ENCODE peak calls at places on chromosomes 13 and 19, in six cellular contexts. One of them, this sample, is unnamed.

GRCh38 chr19:49920624-49921363 is 8.2 kb upstream of the ATF5 start:
- DNase-seq in breast epithelium: no peak
- DNase-seq in Peyer's patch: no peak
- DNase-seq in upper lobe of right lung: no peak
- DNase-seq in CD8-positive, alpha-beta T cell: no peak
- DNase-seq in psoas muscle: peak; percentile 50
- DNase-seq in this sample: peak; percentile 38

GRCh38 chr19:1221141-1221903 is 15.7 kb downstream of the STK11 start:
- DNase-seq in breast epithelium: no peak
- DNase-seq in Peyer's patch: no peak
- DNase-seq in upper lobe of right lung: no peak
- DNase-seq in CD8-positive, alpha-beta T cell: no peak
- DNase-seq in psoas muscle: peak; percentile 94
- DNase-seq in this sample: no peak

GRCh38 chr19:29479941-29480340 is 45.9 kb upstream of the VSTM2B start:
- DNase-seq in breast epithelium: no peak
- DNase-seq in Peyer's patch: no peak
- DNase-seq in upper lobe of right lung: no peak
- DNase-seq in CD8-positive, alpha-beta T cell: no peak
- DNase-seq in psoas muscle: no peak
- DNase-seq in this sample: no peak

GRCh38 chr13:31945202-31945978 is 86.2 kb upstream of the FRY start:
- DNase-seq in breast epithelium: peak; percentile 71
- DNase-seq in Peyer's patch: no peak
- DNase-seq in upper lobe of right lung: peak; percentile 83
- DNase-seq in CD8-positive, alpha-beta T cell: no peak
- DNase-seq in psoas muscle: peak; percentile 84
- DNase-seq in this sample: peak; percentile 31

GRCh38 chr13:112142401-112142930 is 75.5 kb downstream of the SOX1 start:
- DNase-seq in breast epithelium: peak; percentile 6
- DNase-seq in Peyer's patch: no peak
- DNase-seq in upper lobe of right lung: peak; percentile 27
- DNase-seq in CD8-positive, alpha-beta T cell: no peak
- DNase-seq in psoas muscle: no peak
- DNase-seq in this sample: no peak

GRCh38 chr13:45564108-45564507 is 51.4 kb downstream of the ERICH6B start:
- DNase-seq in breast epithelium: no peak
- DNase-seq in Peyer's patch: no peak
- DNase-seq in upper lobe of right lung: no peak
- DNase-seq in CD8-positive, alpha-beta T cell: no peak
- DNase-seq in psoas muscle: no peak
- DNase-seq in this sample: no peak

GRCh38 chr13:111920306-111920931 is 146.5 kb upstream of the SOX1 start:
- DNase-seq in breast epithelium: no peak
- DNase-seq in Peyer's patch: no peak
- DNase-seq in upper lobe of right lung: peak; percentile 55
- DNase-seq in CD8-positive, alpha-beta T cell: no peak
- DNase-seq in psoas muscle: no peak
- DNase-seq in this sample: no peak

GRCh38 chr13:96781141-96781540 is 213.1 kb downstream of the OXGR1 start:
- DNase-seq in breast epithelium: no peak
- DNase-seq in Peyer's patch: no peak
- DNase-seq in upper lobe of right lung: no peak
- DNase-seq in CD8-positive, alpha-beta T cell: no peak
- DNase-seq in psoas muscle: no peak
- DNase-seq in this sample: no peak

GRCh38 chr19:48480151-48480475 is 10.9 kb downstream of the CYTH2 start:
- DNase-seq in breast epithelium: no peak
- DNase-seq in Peyer's patch: peak; percentile 43
- DNase-seq in upper lobe of right lung: peak; percentile 77
- DNase-seq in CD8-positive, alpha-beta T cell: peak; percentile 47
- DNase-seq in psoas muscle: peak; percentile 86
- DNase-seq in this sample: peak; percentile 52

GRCh38 chr19:52665047-52665446 is 26.9 kb upstream of the ZNF83 start:
- DNase-seq in breast epithelium: no peak
- DNase-seq in Peyer's patch: no peak
- DNase-seq in upper lobe of right lung: no peak
- DNase-seq in CD8-positive, alpha-beta T cell: no peak
- DNase-seq in psoas muscle: no peak
- DNase-seq in this sample: no peak

GRCh38 chr19:41328157-41328817 is 18.3 kb downstream of the CCDC97 start:
- DNase-seq in breast epithelium: no peak
- DNase-seq in Peyer's patch: peak; percentile 65
- DNase-seq in upper lobe of right lung: no peak
- DNase-seq in CD8-positive, alpha-beta T cell: no peak
- DNase-seq in psoas muscle: no peak
- DNase-seq in this sample: peak; percentile 73

GRCh38 chr19:45547211-45547770 is 37.3 kb downstream of the OPA3 start:
- DNase-seq in breast epithelium: no peak
- DNase-seq in Peyer's patch: no peak
- DNase-seq in upper lobe of right lung: no peak
- DNase-seq in CD8-positive, alpha-beta T cell: no peak
- DNase-seq in psoas muscle: no peak
- DNase-seq in this sample: no peak

GRCh38 chr13:21326155-21327030 is 132.7 kb downstream of the ZDHHC20 start:
- DNase-seq in breast epithelium: no peak
- DNase-seq in Peyer's patch: peak; percentile 36
- DNase-seq in upper lobe of right lung: peak; percentile 67
- DNase-seq in CD8-positive, alpha-beta T cell: peak; percentile 20
- DNase-seq in psoas muscle: no peak
- DNase-seq in this sample: peak; percentile 15

GRCh38 chr13:74000906-74001305 is 133.3 kb downstream of the KLF12 start:
- DNase-seq in breast epithelium: no peak
- DNase-seq in Peyer's patch: no peak
- DNase-seq in upper lobe of right lung: no peak
- DNase-seq in CD8-positive, alpha-beta T cell: no peak
- DNase-seq in psoas muscle: no peak
- DNase-seq in this sample: no peak
- H3K4me1 ChIP-seq in breast epithelium: peaks cover 4% of the 10 kb centered on the region
- H3K4me1 ChIP-seq in Peyer's patch: no peaks in the 10 kb centered on the region
- H3K4me1 ChIP-seq in upper lobe of right lung: no peaks in the 10 kb centered on the region
- H3K4me1 ChIP-seq in CD8-positive, alpha-beta T cell: peaks cover 20% of the 10 kb centered on the region
- H3K4me1 ChIP-seq in psoas muscle: peaks cover 29% of the 10 kb centered on the region
- H3K4me1 ChIP-seq in this sample: no peaks in the 10 kb centered on the region

DNA sequence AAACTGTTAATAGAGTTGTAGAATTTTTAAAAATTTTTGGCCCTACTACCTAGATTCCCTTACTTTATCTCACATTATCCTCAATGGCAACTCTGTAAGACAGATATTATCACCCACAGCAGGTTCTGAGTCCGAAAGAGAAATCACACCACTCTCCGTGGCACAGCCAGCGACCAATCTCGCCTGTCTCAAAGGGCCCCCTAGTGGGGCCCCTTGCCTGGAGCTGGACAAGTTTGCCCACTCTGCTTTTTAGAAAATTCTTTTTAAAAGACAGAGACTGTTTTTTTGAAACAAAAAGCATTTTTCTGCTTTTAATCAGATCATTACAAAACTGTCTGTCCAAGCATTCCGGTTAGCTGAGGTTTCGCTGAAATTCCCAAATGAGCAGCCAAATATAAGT is 21.7 kb downstream of the PHF11 start:
- DNase-seq in breast epithelium: no peak
- DNase-seq in Peyer's patch: no peak
- DNase-seq in upper lobe of right lung: no peak
- DNase-seq in CD8-positive, alpha-beta T cell: peak; percentile 17
- DNase-seq in psoas muscle: no peak
- DNase-seq in this sample: no peak
- TF ChIP-seq CTCF in breast epithelium: no peak
- TF ChIP-seq CTCF in Peyer's patch: peak; percentile 3
- TF ChIP-seq CTCF in upper lobe of right lung: peak; percentile 35
- TF ChIP-seq CTCF in CD8-positive, alpha-beta T cell: peak; percentile 26
- TF ChIP-seq CTCF in psoas muscle: no peak
- TF ChIP-seq CTCF in this sample: no peak

DNA sequence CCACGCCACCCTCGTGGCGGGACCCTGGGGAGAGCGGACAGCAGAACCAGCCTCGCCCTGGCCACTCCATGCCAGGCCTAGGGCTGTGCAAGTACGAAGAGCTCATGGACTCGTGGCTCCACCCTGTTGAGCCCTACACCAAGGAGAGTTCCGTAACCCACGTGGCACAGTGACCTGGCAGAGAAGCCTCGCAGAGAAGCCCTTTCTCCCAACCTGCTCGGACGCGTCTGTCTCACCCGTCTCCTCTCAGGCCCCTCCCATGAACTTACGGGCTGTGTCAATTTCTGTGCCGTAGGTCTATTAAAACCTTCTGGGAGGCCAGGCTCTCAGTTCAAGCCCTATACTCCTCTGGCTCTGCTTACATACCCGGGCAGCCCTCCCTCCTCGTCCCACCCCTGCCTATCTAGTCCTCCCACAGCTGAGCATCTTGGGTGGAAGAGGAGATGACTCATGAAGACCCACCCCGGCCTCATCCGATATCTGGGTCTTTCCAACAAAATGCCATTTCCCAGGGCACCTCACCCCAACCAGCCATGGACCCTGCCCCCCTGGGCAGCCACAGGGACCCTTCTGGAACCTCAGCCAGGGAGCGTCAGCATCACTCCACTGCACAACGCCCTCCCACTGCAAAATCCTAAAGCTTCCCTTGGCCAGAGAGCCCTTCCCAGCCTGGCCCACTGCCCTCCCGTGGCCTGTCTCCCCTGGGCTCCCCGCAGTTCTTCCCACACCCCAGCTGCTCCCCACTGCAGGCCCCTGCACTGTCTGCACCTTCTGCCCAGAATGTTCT is 2.4 kb downstream of the UBXN6 start:
- DNase-seq in breast epithelium: no peak
- DNase-seq in Peyer's patch: no peak
- DNase-seq in upper lobe of right lung: no peak
- DNase-seq in CD8-positive, alpha-beta T cell: no peak
- DNase-seq in psoas muscle: peak; percentile 70
- DNase-seq in this sample: no peak
- H3K4me3 ChIP-seq in breast epithelium: peak overlapping the region; percentile 83
- H3K4me3 ChIP-seq in Peyer's patch: peak overlapping the region; percentile 81
- H3K4me3 ChIP-seq in upper lobe of right lung: no peak overlapping the region
- H3K4me3 ChIP-seq in CD8-positive, alpha-beta T cell: no peak overlapping the region
- H3K4me3 ChIP-seq in psoas muscle: peak overlapping the region; percentile 74
- H3K4me3 ChIP-seq in this sample: no peak overlapping the region

DNA sequence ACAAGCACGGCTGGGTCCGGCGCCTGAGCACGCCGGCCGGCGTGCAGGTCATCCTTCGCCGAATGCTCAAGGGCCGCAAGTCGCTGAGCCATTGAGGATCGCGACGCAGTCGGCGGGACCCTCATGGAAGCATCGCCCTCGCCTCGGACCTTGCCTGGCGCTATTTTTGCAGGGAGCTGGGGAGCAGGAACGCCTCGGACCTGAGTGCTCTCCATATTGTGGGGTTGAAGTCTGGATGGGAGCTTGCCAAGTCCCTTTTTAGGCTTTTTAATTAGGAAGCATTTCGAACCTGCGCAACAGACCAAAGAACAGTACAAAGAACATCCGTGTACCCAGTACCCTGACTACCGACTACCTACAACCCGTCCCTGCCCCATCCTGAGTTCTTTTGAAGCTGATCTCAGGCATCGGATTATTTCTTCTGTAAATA is 628 bp downstream of the MRPL34 start:
- DNase-seq in breast epithelium: no peak
- DNase-seq in Peyer's patch: no peak
- DNase-seq in upper lobe of right lung: no peak
- DNase-seq in CD8-positive, alpha-beta T cell: no peak
- DNase-seq in psoas muscle: no peak
- DNase-seq in this sample: no peak
- H3K4me1 ChIP-seq in breast epithelium: peaks cover 36% of the 10 kb centered on the region
- H3K4me1 ChIP-seq in Peyer's patch: peaks cover 6% of the 10 kb centered on the region
- H3K4me1 ChIP-seq in upper lobe of right lung: peaks cover 49% of the 10 kb centered on the region
- H3K4me1 ChIP-seq in CD8-positive, alpha-beta T cell: peaks cover 49% of the 10 kb centered on the region
- H3K4me1 ChIP-seq in psoas muscle: peaks cover 45% of the 10 kb centered on the region
- H3K4me1 ChIP-seq in this sample: peaks cover 40% of the 10 kb centered on the region

GRCh38 chr19:19514881-19515763 is at the start of gene TSSK6:
- DNase-seq in breast epithelium: no peak
- DNase-seq in Peyer's patch: no peak
- DNase-seq in upper lobe of right lung: no peak
- DNase-seq in CD8-positive, alpha-beta T cell: no peak
- DNase-seq in psoas muscle: peak; percentile 70
- DNase-seq in this sample: no peak
- TF ChIP-seq CTCF in breast epithelium: no peak
- TF ChIP-seq CTCF in Peyer's patch: no peak
- TF ChIP-seq CTCF in upper lobe of right lung: no peak
- TF ChIP-seq CTCF in CD8-positive, alpha-beta T cell: no peak
- TF ChIP-seq CTCF in psoas muscle: no peak
- TF ChIP-seq CTCF in this sample: no peak

GRCh38 chr13:92494915-92495314 is 731.7 kb upstream of the GPC6 start:
- DNase-seq in breast epithelium: no peak
- DNase-seq in Peyer's patch: no peak
- DNase-seq in upper lobe of right lung: no peak
- DNase-seq in CD8-positive, alpha-beta T cell: no peak
- DNase-seq in psoas muscle: no peak
- DNase-seq in this sample: no peak

DNA sequence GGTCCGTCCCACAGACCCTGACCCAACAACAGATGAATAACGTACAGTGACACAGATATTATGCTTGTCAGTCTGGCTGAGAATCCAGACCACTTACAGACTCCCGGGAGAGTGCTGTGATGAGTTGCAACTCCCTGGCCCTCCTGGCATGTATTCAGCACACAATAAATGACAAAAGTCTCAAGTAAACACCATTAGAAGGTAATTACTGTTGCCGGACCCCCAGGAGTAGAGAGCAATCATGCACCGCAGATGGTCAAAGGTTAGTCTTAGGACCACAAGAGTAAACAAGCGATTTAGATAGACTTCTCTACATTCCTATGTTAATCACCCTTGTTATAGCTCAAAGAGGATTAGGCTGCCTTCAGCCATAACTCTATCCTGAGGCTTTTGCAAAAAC is 726.4 kb upstream of the GPC6 start:
- DNase-seq in breast epithelium: no peak
- DNase-seq in Peyer's patch: no peak
- DNase-seq in upper lobe of right lung: no peak
- DNase-seq in CD8-positive, alpha-beta T cell: no peak
- DNase-seq in psoas muscle: no peak
- DNase-seq in this sample: no peak
- H3K4me3 ChIP-seq in breast epithelium: no peak overlapping the region
- H3K4me3 ChIP-seq in Peyer's patch: no peak overlapping the region
- H3K4me3 ChIP-seq in upper lobe of right lung: no peak overlapping the region
- H3K4me3 ChIP-seq in CD8-positive, alpha-beta T cell: no peak overlapping the region
- H3K4me3 ChIP-seq in psoas muscle: no peak overlapping the region
- H3K4me3 ChIP-seq in this sample: no peak overlapping the region

DNA sequence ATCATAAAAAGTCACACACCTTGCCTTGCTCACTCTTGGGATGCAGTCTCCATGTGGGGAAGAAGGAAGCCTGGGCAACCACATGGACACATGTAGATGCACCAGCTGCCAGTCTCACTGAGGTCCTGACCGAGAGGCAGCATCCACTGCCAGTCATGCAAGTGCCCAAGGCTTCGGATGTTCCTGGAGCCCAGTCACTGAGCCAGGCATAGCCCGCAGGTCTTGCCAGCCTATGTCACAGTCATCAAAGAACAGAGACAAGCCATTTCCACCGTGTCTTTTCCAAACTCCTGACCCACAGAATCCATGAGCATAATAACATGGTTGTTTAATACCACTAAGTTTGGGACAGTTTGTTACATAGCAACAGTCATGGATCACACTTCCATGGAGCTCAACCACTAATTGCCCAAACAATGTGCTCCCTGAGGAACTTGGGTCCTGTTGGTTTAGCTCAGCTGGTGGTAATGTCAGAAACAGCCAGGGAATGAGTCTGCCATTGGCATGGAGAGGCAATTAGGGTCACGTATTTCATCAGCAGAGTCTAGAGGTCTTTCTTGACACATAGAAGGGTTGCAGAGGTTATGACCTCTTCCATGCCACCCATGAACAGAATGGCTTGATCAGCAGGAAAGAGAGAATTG is 21.5 kb downstream of the STARD13 start:
- DNase-seq in breast epithelium: no peak
- DNase-seq in Peyer's patch: no peak
- DNase-seq in upper lobe of right lung: no peak
- DNase-seq in CD8-positive, alpha-beta T cell: no peak
- DNase-seq in psoas muscle: no peak
- DNase-seq in this sample: no peak
- H3K4me1 ChIP-seq in breast epithelium: peaks cover 6% of the 10 kb centered on the region
- H3K4me1 ChIP-seq in Peyer's patch: no peaks in the 10 kb centered on the region
- H3K4me1 ChIP-seq in upper lobe of right lung: peaks cover 70% of the 10 kb centered on the region
- H3K4me1 ChIP-seq in CD8-positive, alpha-beta T cell: no peaks in the 10 kb centered on the region
- H3K4me1 ChIP-seq in psoas muscle: peaks cover 49% of the 10 kb centered on the region
- H3K4me1 ChIP-seq in this sample: peaks cover 14% of the 10 kb centered on the region

GRCh38 chr19:13029893-13030292 is 34.6 kb downstream of the NFIX start:
- DNase-seq in breast epithelium: no peak
- DNase-seq in Peyer's patch: no peak
- DNase-seq in upper lobe of right lung: no peak
- DNase-seq in CD8-positive, alpha-beta T cell: no peak
- DNase-seq in psoas muscle: peak; percentile 76
- DNase-seq in this sample: peak; percentile 74
- TF ChIP-seq CTCF in breast epithelium: peak; percentile 65
- TF ChIP-seq CTCF in Peyer's patch: peak; percentile 57
- TF ChIP-seq CTCF in upper lobe of right lung: peak; percentile 42
- TF ChIP-seq CTCF in CD8-positive, alpha-beta T cell: no peak
- TF ChIP-seq CTCF in psoas muscle: peak; percentile 63
- TF ChIP-seq CTCF in this sample: no peak

This sample was measured in mucosa of descending colon.